ENCODE peak calls at places on chromosomes 2 and 18, in four cellular contexts. P is endodermal cell, R is right lobe of liver, U is upper lobe of right lung. X is an unnamed sample.

GRCh38 chr18:47150824-47151366 is 595 bp upstream of the HDHD2 start:
- DNase-seq in P (no peak), R (peak), U (no peak), X (no peak)

GRCh38 chr2:135709992-135710391 is 31.7 kb upstream of the UBXN4 start:
- DNase-seq in P (peak), R (peak), U (no peak), X (no peak)

GRCh38 chr18:38539373-38539772 is 973.8 kb upstream of the CELF4 start:
- DNase-seq in P (peak), R (no peak), U (no peak), X (no peak)

GRCh38 chr2:185050804-185051203 is 452.5 kb downstream of the ZNF804A start:
- DNase-seq in P (no peak), R (no peak), U (no peak), X (no peak)

GRCh38 chr2:200188851-200189250 is 117.6 kb upstream of the SPATS2L start:
- DNase-seq in P (no peak), R (no peak), U (no peak), X (no peak)

GRCh38 chr2:39642054-39642742 is 23.5 kb upstream of the TMEM178A start:
- DNase-seq in P (no peak), R (no peak), U (no peak), X (no peak)

GRCh38 chr18:39675358-39675757 is 2109.8 kb upstream of the CELF4 start:
- DNase-seq in P (no peak), R (no peak), U (no peak), X (no peak)

GRCh38 chr18:76823166-76823539 is 796 bp downstream of the ZNF236 start:
- DNase-seq in P (peak), R (no peak), U (peak), X (no peak)

GRCh38 chr18:13283746-13284145 is 65.2 kb downstream of the LDLRAD4 start:
- DNase-seq in P (no peak), R (no peak), U (no peak), X (no peak)

GRCh38 chr2:44290271-44290670 is 15.0 kb downstream of the SLC3A1 start:
- DNase-seq in P (no peak), R (no peak), U (no peak), X (no peak)

GRCh38 chr18:9596843-9597242 is 17.5 kb downstream of the PPP4R1 start:
- DNase-seq in P (no peak), R (no peak), U (no peak), X (no peak)

GRCh38 chr2:178152033-178152432 is 39.8 kb downstream of the RBM45 start:
- DNase-seq in P (no peak), R (peak), U (no peak), X (no peak)

GRCh38 chr18:67875936-67876335 is 359.4 kb upstream of the DSEL start:
- DNase-seq in P (no peak), R (no peak), U (no peak), X (no peak)

GRCh38 chr2:127584047-127584446 is 48.6 kb downstream of the MYO7B start:
- DNase-seq in P (peak), R (peak), U (no peak), X (no peak)

GRCh38 chr2:217988014-217988839 is 14.6 kb downstream of the TNS1 start:
- DNase-seq in P (peak), R (peak), U (peak), X (no peak)

GRCh38 chr2:238370482-238371372 is 50.4 kb downstream of the TRAF3IP1 start:
- DNase-seq in P (peak), R (peak), U (peak), X (no peak)

GRCh38 chr2:189679224-189679623 is 4.8 kb downstream of the ANKAR start:
- DNase-seq in P (no peak), R (no peak), U (no peak), X (no peak)

GRCh38 chr2:4272261-4272858 is 569.0 kb downstream of the DCDC2C start:
- DNase-seq in P (no peak), R (no peak), U (no peak), X (no peak)

GRCh38 chr2:42809131-42809875 is 16.9 kb upstream of the HAAO start:
- DNase-seq in P (peak), R (no peak), U (no peak), X (peak)

GRCh38 chr2:190664240-190664639 is 15.4 kb downstream of the NAB1 start:
- DNase-seq in P (no peak), R (no peak), U (no peak), X (no peak)

GRCh38 chr2:190200603-190201002 is 119.0 kb downstream of the HIBCH start:
- DNase-seq in P (no peak), R (no peak), U (no peak), X (no peak)

GRCh38 chr2:5077479-5078089 is 614.6 kb upstream of the SOX11 start:
- DNase-seq in P (no peak), R (no peak), U (no peak), X (no peak)

GRCh38 chr2:70086278-70086837 is 919 bp upstream of the PCBP1 start:
- DNase-seq in P (peak), R (peak), U (peak), X (no peak)

GRCh38 chr18:34929336-34929780 is 111.9 kb upstream of the MAPRE2 start:
- DNase-seq in P (no peak), R (no peak), U (no peak), X (no peak)

GRCh38 chr2:29039718-29040480 is 34.4 kb downstream of the PCARE start:
- DNase-seq in P (no peak), R (no peak), U (no peak), X (no peak)

GRCh38 chr2:68726608-68727367 is 7.8 kb upstream of the ARHGAP25 start:
- DNase-seq in P (no peak), R (no peak), U (no peak), X (peak)

GRCh38 chr2:240247868-240248820 is 107.7 kb upstream of the OTOS start:
- DNase-seq in P (peak), R (no peak), U (no peak), X (no peak)

GRCh38 chr2:148719941-148720436 is 75.4 kb downstream of the EPC2 start:
- DNase-seq in P (peak), R (no peak), U (no peak), X (no peak)

GRCh38 chr18:8858888-8859511 is 153.6 kb downstream of the MTCL1 start:
- DNase-seq in P (no peak), R (no peak), U (no peak), X (no peak)

GRCh38 chr2:74223941-74224770 is 25.7 kb downstream of the MTHFD2 start:
- DNase-seq in P (peak), R (no peak), U (no peak), X (no peak)

GRCh38 chr2:238147791-238148190 is 9.3 kb downstream of the KLHL30 start:
- DNase-seq in P (no peak), R (no peak), U (no peak), X (no peak)

GRCh38 chr2:9617749-9618148 is 13.0 kb downstream of the YWHAQ start:
- DNase-seq in P (no peak), R (no peak), U (no peak), X (no peak)

GRCh38 chr18:48777026-48777736 is 173.6 kb downstream of the SMAD7 start:
- DNase-seq in P (peak), R (peak), U (peak), X (no peak)

GRCh38 chr2:145413261-145413660 is 893.3 kb upstream of the ZEB2 start:
- DNase-seq in P (no peak), R (no peak), U (no peak), X (no peak)

GRCh38 chr18:28582724-28583123 is 405.8 kb upstream of the CDH2 start:
- DNase-seq in P (no peak), R (no peak), U (no peak), X (no peak)

GRCh38 chr2:237483018-237483731 is 3.9 kb upstream of the MLPH start:
- DNase-seq in P (peak), R (no peak), U (peak), X (no peak)

GRCh38 chr2:239455436-239456203 is 54.8 kb upstream of the HDAC4 start:
- DNase-seq in P (peak), R (no peak), U (no peak), X (peak)

GRCh38 chr2:215698566-215698965 is 262.7 kb upstream of the FN1 start:
- DNase-seq in P (no peak), R (no peak), U (no peak), X (no peak)

DNA sequence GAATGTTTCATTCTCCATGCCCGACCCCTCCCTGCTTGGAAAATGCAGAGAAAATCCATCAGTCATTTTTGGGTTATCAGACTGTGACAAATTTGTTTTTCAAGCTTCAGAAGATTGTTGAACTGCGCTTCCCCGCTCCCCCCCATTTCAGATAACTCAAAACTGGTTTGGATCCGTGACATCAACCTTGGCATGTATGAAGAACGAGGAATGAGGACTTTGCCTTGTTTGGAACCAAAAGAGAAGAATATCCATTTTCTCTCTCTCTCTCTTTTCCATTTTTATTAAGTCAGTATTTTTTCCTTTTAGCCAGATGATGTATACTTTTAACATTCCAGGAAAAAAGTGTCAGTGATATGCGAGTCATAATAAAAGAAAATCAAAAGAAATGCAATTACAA is 171.6 kb downstream of the BCL2 start:
- DNase-seq in P (no peak), R (no peak), U (no peak), X (no peak)
- H3K27ac ChIP-seq in P (no peak), R (peak), U (no peak), X (peak)

GRCh38 chr2:229300814-229301213 is 29.7 kb upstream of the PID1 start:
- DNase-seq in P (no peak), R (no peak), U (no peak), X (no peak)
- H3K27ac ChIP-seq in P (no peak), R (no peak), U (peak), X (no peak)

DNA sequence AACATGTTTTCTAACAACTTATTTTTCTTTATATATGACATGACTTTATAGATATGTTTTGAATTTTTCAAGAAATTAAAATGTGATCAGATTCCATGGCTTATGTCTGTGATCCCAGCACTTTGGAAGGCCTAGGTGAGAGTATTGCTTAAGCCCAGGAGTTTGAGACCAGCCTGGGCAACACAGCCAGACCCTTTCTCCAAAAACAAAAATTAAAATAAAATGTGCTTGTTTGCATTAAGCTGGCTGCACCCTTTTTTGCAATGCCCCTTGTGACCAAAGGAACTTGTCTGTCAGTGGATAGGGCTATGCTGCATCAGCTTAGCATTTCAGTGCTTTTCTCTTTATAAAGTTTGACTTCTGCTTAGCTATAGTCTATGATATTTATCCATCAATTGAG is 2.3 kb upstream of the INO80D start:
- DNase-seq in P (no peak), R (no peak), U (no peak), X (no peak)
- H3K27ac ChIP-seq in P (no peak), R (no peak), U (no peak), X (no peak)

GRCh38 chr2:234290196-234290595 is 206.7 kb downstream of the ARL4C start:
- DNase-seq in P (no peak), R (no peak), U (no peak), X (no peak)
- H3K27ac ChIP-seq in P (no peak), R (peak), U (peak), X (peak)

GRCh38 chr2:144048631-144049060 is 471.3 kb downstream of the ZEB2 start:
- DNase-seq in P (no peak), R (no peak), U (no peak), X (no peak)

GRCh38 chr2:144041612-144042011 is 478.3 kb downstream of the ZEB2 start:
- DNase-seq in P (peak), R (no peak), U (no peak), X (no peak)

GRCh38 chr2:144040834-144041233 is 479.1 kb downstream of the ZEB2 start:
- DNase-seq in P (no peak), R (no peak), U (no peak), X (no peak)

DNA sequence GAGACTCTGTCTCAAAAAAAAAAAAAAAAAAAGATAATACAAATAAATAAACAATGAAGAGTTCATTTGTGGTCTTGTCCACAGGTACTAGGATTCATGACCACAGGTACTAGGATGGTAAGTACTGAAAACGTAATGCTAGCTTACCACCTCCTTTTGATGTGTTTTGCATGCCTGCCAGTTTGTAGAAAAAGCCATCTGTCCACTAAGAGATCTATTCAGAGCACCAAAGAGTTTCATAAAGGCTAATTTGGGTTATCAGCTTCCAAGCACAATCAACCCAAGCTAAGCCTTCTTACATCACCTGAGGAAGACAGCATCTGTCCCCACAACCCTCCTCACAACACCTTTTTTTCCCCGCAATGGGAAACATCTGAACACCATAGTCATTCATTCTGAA is 477.2 kb downstream of the ZEB2 start:
- DNase-seq in P (no peak), R (no peak), U (no peak), X (no peak)
- H3K27ac ChIP-seq in P (no peak), R (no peak), U (no peak), X (no peak)

DNA sequence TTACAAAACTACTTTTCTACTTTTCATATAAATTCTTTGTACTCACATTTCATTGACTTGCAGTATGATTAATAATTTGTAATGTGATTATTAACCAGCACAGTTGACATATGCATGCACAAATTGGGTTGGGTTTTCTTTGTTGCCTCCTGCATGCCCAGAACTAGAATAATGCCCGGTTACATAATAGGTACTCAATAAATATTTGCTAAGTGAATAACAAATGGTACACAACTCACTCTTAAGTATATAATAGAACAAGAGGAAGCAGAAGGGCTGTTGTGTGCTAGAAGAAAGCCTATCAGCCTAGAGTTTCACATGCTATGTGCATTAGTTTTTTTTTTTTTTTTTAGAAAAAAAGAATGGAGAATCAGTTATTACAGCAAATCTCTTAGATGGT is 9.3 kb downstream of the RDH14 start:
- DNase-seq in P (no peak), R (no peak), U (no peak), X (no peak)
- H3K27ac ChIP-seq in P (no peak), R (no peak), U (no peak), X (no peak)

X was measured in vagina.